ENCODE peak calls at places on chromosomes 3 and 15, in six cellular contexts. One of them, this sample, is unnamed.

GRCh38 chr3:48716508-48716981 is 476 bp downstream of the IP6K2 start:
- DNase-seq in nephron progenitor cell: peak
- DNase-seq in uterus: no peak
- DNase-seq in EL: no peak
- DNase-seq in COR-L47: no peak
- DNase-seq in posterior vena cava: peak
- DNase-seq in this sample: peak

GRCh38 chr3:14403636-14404395 is 1.4 kb downstream of the SLC6A6 start:
- DNase-seq in nephron progenitor cell: peak
- DNase-seq in EL: peak
- DNase-seq in uterus: peak
- DNase-seq in COR-L47: no peak
- DNase-seq in posterior vena cava: peak
- DNase-seq in this sample: peak

GRCh38 chr15:65777053-65777452 is 15.0 kb downstream of the DENND4A start:
- DNase-seq in EL: no peak
- DNase-seq in uterus: no peak
- DNase-seq in nephron progenitor cell: no peak
- DNase-seq in posterior vena cava: no peak
- DNase-seq in COR-L47: no peak
- DNase-seq in this sample: no peak

GRCh38 chr3:30408105-30408557 is 198.3 kb upstream of the TGFBR2 start:
- DNase-seq in uterus: no peak
- DNase-seq in COR-L47: no peak
- DNase-seq in posterior vena cava: no peak
- DNase-seq in EL: no peak
- DNase-seq in nephron progenitor cell: no peak
- DNase-seq in this sample: no peak

GRCh38 chr3:76715426-76715825 is 324.5 kb upstream of the ROBO2 start:
- DNase-seq in posterior vena cava: no peak
- DNase-seq in uterus: no peak
- DNase-seq in COR-L47: no peak
- DNase-seq in EL: no peak
- DNase-seq in nephron progenitor cell: no peak
- DNase-seq in this sample: no peak

GRCh38 chr15:99341786-99342185 is 90.5 kb downstream of the LRRC28 start:
- DNase-seq in COR-L47: no peak
- DNase-seq in posterior vena cava: no peak
- DNase-seq in nephron progenitor cell: no peak
- DNase-seq in EL: no peak
- DNase-seq in uterus: no peak
- DNase-seq in this sample: peak

GRCh38 chr15:58355352-58355964 is 76.3 kb upstream of the LIPC start:
- DNase-seq in nephron progenitor cell: no peak
- DNase-seq in uterus: no peak
- DNase-seq in EL: no peak
- DNase-seq in COR-L47: no peak
- DNase-seq in posterior vena cava: no peak
- DNase-seq in this sample: no peak

GRCh38 chr15:89409184-89409992 is 74.8 kb upstream of the POLG start:
- DNase-seq in EL: peak
- DNase-seq in COR-L47: no peak
- DNase-seq in uterus: no peak
- DNase-seq in nephron progenitor cell: no peak
- DNase-seq in posterior vena cava: no peak
- DNase-seq in this sample: no peak

GRCh38 chr3:124772081-124772831 is 42.0 kb downstream of the UMPS start:
- DNase-seq in COR-L47: peak
- DNase-seq in uterus: peak
- DNase-seq in EL: peak
- DNase-seq in posterior vena cava: no peak
- DNase-seq in nephron progenitor cell: no peak
- DNase-seq in this sample: peak

GRCh38 chr3:151003024-151003771 is 30.7 kb upstream of the CLRN1 start:
- DNase-seq in uterus: no peak
- DNase-seq in COR-L47: no peak
- DNase-seq in EL: peak
- DNase-seq in posterior vena cava: no peak
- DNase-seq in nephron progenitor cell: no peak
- DNase-seq in this sample: peak

GRCh38 chr3:63969866-63970265 is 53.4 kb downstream of the PSMD6 start:
- DNase-seq in uterus: no peak
- DNase-seq in posterior vena cava: no peak
- DNase-seq in COR-L47: no peak
- DNase-seq in EL: no peak
- DNase-seq in nephron progenitor cell: no peak
- DNase-seq in this sample: no peak

GRCh38 chr15:27463699-27464098 is 492.7 kb downstream of the GABRG3 start:
- DNase-seq in EL: no peak
- DNase-seq in COR-L47: no peak
- DNase-seq in nephron progenitor cell: no peak
- DNase-seq in uterus: no peak
- DNase-seq in posterior vena cava: no peak
- DNase-seq in this sample: no peak

GRCh38 chr3:172046268-172046915 is 7.0 kb downstream of the FNDC3B start:
- DNase-seq in COR-L47: no peak
- DNase-seq in posterior vena cava: no peak
- DNase-seq in EL: no peak
- DNase-seq in nephron progenitor cell: no peak
- DNase-seq in uterus: no peak
- DNase-seq in this sample: no peak

GRCh38 chr3:187610926-187611545 is 59.2 kb downstream of the SST start:
- DNase-seq in EL: peak
- DNase-seq in COR-L47: no peak
- DNase-seq in uterus: no peak
- DNase-seq in posterior vena cava: no peak
- DNase-seq in nephron progenitor cell: no peak
- DNase-seq in this sample: peak

GRCh38 chr3:57944313-57944580 is 64.0 kb upstream of the FLNB start:
- DNase-seq in COR-L47: no peak
- DNase-seq in posterior vena cava: no peak
- DNase-seq in nephron progenitor cell: no peak
- DNase-seq in uterus: no peak
- DNase-seq in EL: no peak
- DNase-seq in this sample: peak

GRCh38 chr3:179432021-179432420 is 19.2 kb downstream of the GNB4 start:
- DNase-seq in posterior vena cava: no peak
- DNase-seq in EL: no peak
- DNase-seq in nephron progenitor cell: no peak
- DNase-seq in COR-L47: no peak
- DNase-seq in uterus: no peak
- DNase-seq in this sample: no peak

GRCh38 chr3:143536817-143537535 is 311.3 kb downstream of the SLC9A9 start:
- DNase-seq in COR-L47: no peak
- DNase-seq in nephron progenitor cell: no peak
- DNase-seq in uterus: no peak
- DNase-seq in EL: peak
- DNase-seq in posterior vena cava: no peak
- DNase-seq in this sample: peak

GRCh38 chr3:12922881-12923431 is 81.6 kb upstream of the RPL32 start:
- DNase-seq in EL: no peak
- DNase-seq in nephron progenitor cell: no peak
- DNase-seq in COR-L47: no peak
- DNase-seq in posterior vena cava: no peak
- DNase-seq in uterus: no peak
- DNase-seq in this sample: no peak

GRCh38 chr3:138009476-138010272 is at the start of gene CLDN18:
- DNase-seq in uterus: no peak
- DNase-seq in nephron progenitor cell: no peak
- DNase-seq in posterior vena cava: no peak
- DNase-seq in EL: no peak
- DNase-seq in COR-L47: no peak
- DNase-seq in this sample: peak

GRCh38 chr3:186529204-186529999 is 14.8 kb downstream of the CRYGS start:
- DNase-seq in nephron progenitor cell: no peak
- DNase-seq in posterior vena cava: no peak
- DNase-seq in EL: no peak
- DNase-seq in uterus: no peak
- DNase-seq in COR-L47: no peak
- DNase-seq in this sample: no peak

GRCh38 chr3:48038971-48039481 is 22.8 kb upstream of the MAP4 start:
- DNase-seq in uterus: no peak
- DNase-seq in EL: peak
- DNase-seq in posterior vena cava: no peak
- DNase-seq in COR-L47: no peak
- DNase-seq in nephron progenitor cell: no peak
- DNase-seq in this sample: peak

GRCh38 chr3:147410126-147410517 is 957 bp downstream of the ZIC1 start:
- DNase-seq in EL: peak
- DNase-seq in COR-L47: no peak
- DNase-seq in posterior vena cava: no peak
- DNase-seq in nephron progenitor cell: no peak
- DNase-seq in uterus: no peak
- DNase-seq in this sample: no peak

GRCh38 chr15:87873501-87873900 is 383.0 kb downstream of the NTRK3 start:
- DNase-seq in nephron progenitor cell: no peak
- DNase-seq in COR-L47: no peak
- DNase-seq in uterus: no peak
- DNase-seq in EL: peak
- DNase-seq in posterior vena cava: no peak
- DNase-seq in this sample: peak

GRCh38 chr3:183210862-183211341 is 42.2 kb upstream of the B3GNT5 start:
- DNase-seq in posterior vena cava: no peak
- DNase-seq in uterus: no peak
- DNase-seq in COR-L47: no peak
- DNase-seq in nephron progenitor cell: no peak
- DNase-seq in EL: no peak
- DNase-seq in this sample: no peak

GRCh38 chr3:98325055-98325454 is 28.6 kb upstream of the OR5K4 start:
- DNase-seq in uterus: no peak
- DNase-seq in nephron progenitor cell: no peak
- DNase-seq in COR-L47: no peak
- DNase-seq in posterior vena cava: no peak
- DNase-seq in EL: no peak
- DNase-seq in this sample: no peak

GRCh38 chr15:36501063-36501678 is 78.3 kb upstream of the CDIN1 start:
- DNase-seq in uterus: peak
- DNase-seq in EL: peak
- DNase-seq in posterior vena cava: no peak
- DNase-seq in nephron progenitor cell: peak
- DNase-seq in COR-L47: peak
- DNase-seq in this sample: peak

This sample was measured in fibroblast of villous mesenchyme.